ENCODE peak calls at places on chromosomes 7 and 10, in seven cellular contexts. F is fibroblast of lung, I is RWPE2, O is cardiac fibroblast, U is endodermal cell, X is epithelial cell of esophagus, S is transverse colon. D is an unnamed sample.

GRCh38 chr7:51366930-51367613 is 50.5 kb upstream of the COBL start:
- DNase-seq in O (peak; percentile 56), S (peak; percentile 34), X (peak; percentile 59), I (no peak), U (peak; percentile 84), F (peak; percentile 51), D (no peak)

GRCh38 chr7:77439572-77439971 is 23.4 kb upstream of the GSAP start:
- DNase-seq in I (no peak), O (peak; percentile 47), F (peak; percentile 47), U (no peak), S (peak; percentile 37), X (peak; percentile 70), D (no peak)

GRCh38 chr10:3692331-3692860 is 92.6 kb downstream of the KLF6 start:
- DNase-seq in U (no peak), X (no peak), S (no peak), I (no peak), O (no peak), F (peak; percentile 21), D (no peak)

GRCh38 chr10:132120200-132120599 is 54.5 kb downstream of the JAKMIP3 start:
- DNase-seq in F (no peak), I (no peak), U (no peak), O (no peak), X (no peak), S (no peak), D (no peak)

GRCh38 chr10:130547368-130547767 is 411.2 kb downstream of the GLRX3 start:
- DNase-seq in X (no peak), U (peak; percentile 76), F (no peak), S (no peak), O (no peak), I (no peak), D (no peak)

GRCh38 chr7:84949067-84949466 is 237.8 kb downstream of the SEMA3D start:
- DNase-seq in U (no peak), F (peak; percentile 14), O (peak; percentile 44), I (no peak), X (peak; percentile 10), S (no peak), D (no peak)

GRCh38 chr7:19754521-19755116 is 18.8 kb downstream of the TMEM196 start:
- DNase-seq in U (no peak), O (peak; percentile 69), I (no peak), S (no peak), F (peak; percentile 61), X (peak; percentile 52), D (peak; percentile 5)

GRCh38 chr10:101560293-101561067 is 27.6 kb downstream of the POLL start:
- DNase-seq in S (no peak), X (no peak), I (peak; percentile 19), U (no peak), F (no peak), O (no peak), D (no peak)

GRCh38 chr7:23472974-23473847 is 2.9 kb upstream of the IGF2BP3 start:
- DNase-seq in O (no peak), F (peak; percentile 44), S (no peak), I (no peak), X (no peak), U (peak; percentile 66), D (no peak)

GRCh38 chr10:96673318-96674099 is 46.8 kb downstream of the PIK3AP1 start:
- DNase-seq in F (peak; percentile 29), S (peak; percentile 52), I (no peak), O (peak; percentile 6), X (no peak), U (no peak), D (no peak)

GRCh38 chr7:30985756-30986155 is 22.0 kb downstream of the GHRHR start:
- DNase-seq in I (no peak), S (no peak), F (no peak), X (no peak), U (no peak), O (no peak), D (no peak)

GRCh38 chr10:103062854-103063642 is 130.0 kb downstream of the NT5C2 start:
- DNase-seq in S (no peak), U (peak; percentile 49), I (no peak), O (no peak), X (peak; percentile 12), F (no peak), D (no peak)

GRCh38 chr7:104862719-104863118 is 151.3 kb upstream of the KMT2E start:
- DNase-seq in X (no peak), S (no peak), F (no peak), U (peak; percentile 79), O (peak; percentile 28), I (no peak), D (no peak)

DNA sequence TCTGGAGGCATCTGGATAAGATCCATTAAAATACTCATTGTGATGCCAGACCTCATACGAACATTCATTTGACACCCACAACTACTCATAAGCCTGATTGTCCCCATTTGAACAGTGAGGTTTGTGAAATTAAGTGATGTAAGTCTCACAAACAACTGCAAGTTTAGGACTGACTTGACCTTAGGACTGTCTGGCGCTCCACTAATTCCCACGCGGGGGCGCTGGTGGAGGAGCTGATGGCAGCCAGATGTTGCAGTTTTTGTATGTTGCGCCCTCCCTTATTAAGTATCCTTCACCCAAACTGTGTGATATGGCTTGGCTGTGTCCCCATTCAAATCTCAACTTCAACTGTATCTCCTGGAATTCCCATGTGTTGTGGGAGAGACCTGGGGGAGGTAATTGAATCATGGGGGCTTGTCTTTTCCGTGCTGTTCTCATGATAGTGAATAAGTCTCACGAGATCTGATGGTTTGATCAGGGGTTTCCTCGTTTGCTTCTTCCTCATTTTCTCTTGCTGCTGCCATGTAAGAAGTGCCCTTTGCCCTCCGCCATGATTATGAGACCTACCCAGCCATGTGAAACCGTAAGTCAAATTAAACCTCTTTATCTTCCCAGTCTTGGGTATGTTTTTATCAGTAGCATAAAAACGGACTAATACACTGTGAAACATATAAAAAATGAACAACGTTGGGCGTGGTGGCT is 20.3 kb upstream of the TIAL1 start:
- DNase-seq in F (peak; percentile 45), S (no peak), O (peak; percentile 60), U (peak; percentile 72), I (no peak), X (no peak), D (no peak)
- TF ChIP-seq CTCF in F (peak; percentile 16), S (no peak), O (peak; percentile 62), U (peak; percentile 64), I (no peak), X (peak; percentile 8), D (peak; percentile 67)

GRCh38 chr10:13970231-13970966 is 360.3 kb downstream of the FRMD4A start:
- DNase-seq in U (no peak), O (no peak), F (no peak), X (no peak), I (no peak), S (no peak), D (no peak)
- H3K4me3 ChIP-seq in U (no peak overlapping the region), O (no peak overlapping the region), F (no peak overlapping the region), X (no peak overlapping the region), I (no peak overlapping the region), S (no peak overlapping the region), D (no peak overlapping the region)

GRCh38 chr7:143505845-143506244 is 28.2 kb downstream of the TAS2R41 start:
- DNase-seq in I (no peak), X (no peak), S (no peak), O (no peak), U (no peak), F (no peak), D (no peak)

GRCh38 chr7:143507094-143507518 is 29.4 kb downstream of the TAS2R41 start:
- DNase-seq in X (peak; percentile 72), F (no peak), I (no peak), S (no peak), U (no peak), O (no peak), D (no peak)

GRCh38 chr7:143503261-143503660 is 25.6 kb downstream of the TAS2R41 start:
- DNase-seq in U (no peak), X (no peak), F (no peak), O (no peak), I (no peak), S (no peak), D (no peak)

GRCh38 chr7:143504215-143504936 is 26.7 kb downstream of the TAS2R41 start:
- DNase-seq in F (no peak), X (no peak), S (no peak), I (no peak), O (no peak), U (no peak), D (no peak)

GRCh38 chr7:143504937-143505297 is 27.2 kb downstream of the TAS2R41 start:
- DNase-seq in I (no peak), U (no peak), S (no peak), X (no peak), O (no peak), F (peak; percentile 28), D (no peak)
- TF ChIP-seq CTCF in I (no peak), U (peak; percentile 19), S (no peak), X (no peak), O (no peak), F (peak; percentile 12), D (no peak)

GRCh38 chr7:138170959-138171703 is 94.9 kb downstream of the AKR1D1 start:
- DNase-seq in O (no peak), U (no peak), S (no peak), X (no peak), I (no peak), F (no peak), D (no peak)
- H3K4me3 ChIP-seq in O (no peak overlapping the region), U (peak overlapping the region; percentile 67), S (no peak overlapping the region), X (no peak overlapping the region), I (no peak overlapping the region), F (no peak overlapping the region), D (no peak overlapping the region)

GRCh38 chr7:125033506-125033905 is 103.9 kb upstream of the POT1 start:
- DNase-seq in F (no peak), U (peak; percentile 59), X (no peak), S (no peak), O (no peak), I (no peak), D (no peak)
- TF ChIP-seq CTCF in F (no peak), U (peak; percentile 32), X (no peak), S (no peak), O (no peak), I (no peak), D (no peak)